ENCODE peak calls at places on chromosomes 1 and 21, in five cellular contexts. L, S, C, K and M are unnamed samples. For H3K9me3, the result is how much of the 10 kb centered on the place peaks cover.

GRCh38 chr1:14755518-14756252 is 157.2 kb downstream of the KAZN start:
- DNase-seq in L (no peak), S (no peak), C (no peak), K (no peak), M (no peak)

GRCh38 chr1:85048296-85049064 is at the start of gene MCOLN3:
- DNase-seq in L (peak), S (no peak), C (peak), K (peak), M (peak)

GRCh38 chr21:16870116-16870515 is 642.7 kb upstream of the CXADR start:
- DNase-seq in L (no peak), S (peak), C (no peak), K (no peak), M (no peak)

GRCh38 chr1:203117611-203118575 is 9.6 kb upstream of the ADORA1 start:
- DNase-seq in L (no peak), S (peak), C (no peak), K (peak), M (peak)

GRCh38 chr1:93395195-93395594 is 49.5 kb downstream of the DR1 start:
- DNase-seq in L (no peak), S (no peak), C (no peak), K (no peak), M (no peak)

GRCh38 chr1:49298304-49298703 is 521.6 kb upstream of the BEND5 start:
- DNase-seq in L (no peak), S (no peak), C (no peak), K (no peak), M (no peak)

GRCh38 chr1:30761312-30762151 is 4.0 kb upstream of the LAPTM5 start:
- DNase-seq in L (no peak), S (no peak), C (peak), K (no peak), M (no peak)

GRCh38 chr1:229553621-229554120 is 4.8 kb downstream of the ABCB10 start:
- DNase-seq in L (no peak), S (no peak), C (no peak), K (no peak), M (no peak)

GRCh38 chr1:40450491-40451237 is 388 bp downstream of the ZFP69B start:
- DNase-seq in L (peak), S (peak), C (peak), K (peak), M (peak)

GRCh38 chr21:45109831-45110492 is 35.6 kb downstream of the ADARB1 start:
- DNase-seq in L (peak), S (no peak), C (peak), K (peak), M (no peak)

GRCh38 chr1:56074357-56074717 is 505.0 kb downstream of the PLPP3 start:
- DNase-seq in L (no peak), S (no peak), C (no peak), K (no peak), M (no peak)

GRCh38 chr1:168636642-168637111 is 60.3 kb downstream of the XCL1 start:
- DNase-seq in L (no peak), S (no peak), C (no peak), K (no peak), M (no peak)

GRCh38 chr1:92315766-92316413 is 17.0 kb downstream of the RPAP2 start:
- DNase-seq in L (peak), S (no peak), C (peak), K (peak), M (no peak)

GRCh38 chr1:25063591-25064416 is 133.7 kb upstream of the RUNX3 start:
- DNase-seq in L (no peak), S (no peak), C (no peak), K (no peak), M (no peak)

GRCh38 chr1:8370046-8370881 is 52.4 kb downstream of the SLC45A1 start:
- DNase-seq in L (no peak), S (no peak), C (no peak), K (no peak), M (no peak)
- H3K27ac ChIP-seq in L (no peak), S (peak), C (no peak), K (no peak), M (no peak)

DNA sequence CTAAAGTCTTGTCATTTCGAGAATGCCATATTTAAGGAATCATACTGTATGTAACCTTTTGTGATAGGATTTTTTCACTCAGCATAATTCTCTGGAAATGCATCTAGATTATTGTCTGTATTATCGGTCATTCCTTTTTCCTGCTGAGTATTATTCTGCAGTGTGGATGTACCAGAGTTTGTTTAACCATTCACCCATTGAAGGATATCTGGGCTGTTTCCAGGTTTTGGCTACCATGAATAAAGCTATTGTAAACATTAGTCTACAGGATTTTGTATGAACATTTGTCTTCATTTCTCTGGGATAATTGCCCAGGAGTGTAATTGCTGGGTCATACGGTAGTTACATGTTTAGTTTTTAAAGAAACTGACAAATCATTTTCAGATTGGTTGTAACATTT is 61.8 kb downstream of the ATP1A1 start:
- DNase-seq in L (no peak), S (no peak), C (no peak), K (no peak), M (no peak)
- H3K9me3 ChIP-seq in L (under half), S (under half), C (under half), K (under half), M (under half)

GRCh38 chr1:94622757-94623156 is 81.2 kb upstream of the F3 start:
- DNase-seq in L (no peak), S (no peak), C (no peak), K (no peak), M (no peak)

GRCh38 chr1:94621392-94621791 is 79.8 kb upstream of the F3 start:
- DNase-seq in L (no peak), S (no peak), C (no peak), K (no peak), M (no peak)

GRCh38 chr1:94623560-94624148 is 82.1 kb upstream of the F3 start:
- DNase-seq in L (no peak), S (no peak), C (no peak), K (no peak), M (no peak)

GRCh38 chr1:94620345-94621031 is 78.9 kb upstream of the F3 start:
- DNase-seq in L (no peak), S (no peak), C (no peak), K (no peak), M (no peak)

GRCh38 chr1:94621802-94622201 is 80.2 kb upstream of the F3 start:
- DNase-seq in L (no peak), S (no peak), C (no peak), K (no peak), M (no peak)
- H3K27ac ChIP-seq in L (no peak), S (no peak), C (no peak), K (no peak), M (no peak)

GRCh38 chr1:2880812-2881295 is 79.4 kb upstream of the TTC34 start:
- DNase-seq in L (no peak), S (no peak), C (no peak), K (no peak), M (no peak)
- H3K9me3 ChIP-seq in L (under half), S (half or more), C (under half), K (under half), M (under half)

DNA sequence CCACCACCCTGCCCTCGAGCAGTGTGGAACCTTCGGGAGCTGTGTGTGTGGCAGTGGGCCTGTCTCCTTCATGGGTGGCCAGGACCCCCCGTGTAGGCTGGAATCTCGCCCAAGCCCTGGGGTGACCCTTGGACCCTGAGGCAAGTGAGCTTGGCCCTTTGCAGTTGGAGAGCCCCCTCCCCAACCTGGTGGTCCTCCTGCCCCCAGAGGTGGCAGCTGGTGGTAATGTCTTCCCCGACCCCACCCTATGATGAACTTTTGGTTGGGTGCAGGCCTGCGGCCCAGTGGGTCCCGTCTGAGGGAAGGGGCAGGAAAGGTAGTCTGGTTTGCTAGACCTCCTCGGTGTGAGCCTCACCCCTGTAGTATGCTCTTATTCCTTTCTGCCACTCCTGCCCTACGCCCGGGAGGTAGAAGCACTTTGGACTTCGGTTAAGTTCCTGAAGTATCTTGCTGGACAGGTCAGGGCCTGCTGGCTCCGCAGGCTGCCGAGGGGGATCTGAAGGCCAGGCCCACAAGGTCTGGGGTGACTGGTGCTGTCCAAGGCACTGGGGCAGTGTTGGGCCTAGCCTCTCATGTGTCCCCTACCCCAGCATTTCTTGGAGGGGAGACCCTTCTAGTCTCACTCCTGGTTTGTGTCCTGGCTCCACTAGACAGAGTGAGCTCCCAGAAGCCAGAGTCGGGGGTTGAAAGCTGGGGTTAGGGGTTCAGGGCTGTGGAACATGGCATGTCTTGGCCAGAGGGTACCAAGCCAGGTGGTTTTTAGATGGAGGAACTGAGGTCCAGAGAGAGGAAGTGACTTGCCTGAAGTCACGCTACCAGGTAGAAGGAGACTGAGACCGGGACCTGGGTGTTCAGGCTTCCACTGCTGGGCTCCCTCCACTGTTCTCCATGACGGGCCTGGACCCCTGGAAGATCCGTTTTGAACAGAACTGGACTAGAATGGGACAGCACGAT is 1.7 kb downstream of the ZNF362 start:
- DNase-seq in L (no peak), S (no peak), C (no peak), K (no peak), M (no peak)
- H3K27ac ChIP-seq in L (no peak), S (peak), C (peak), K (no peak), M (peak)

GRCh38 chr1:70745199-70745598 is 302.4 kb downstream of the PTGER3 start:
- DNase-seq in L (no peak), S (no peak), C (no peak), K (no peak), M (no peak)
- H3K9me3 ChIP-seq in L (under half), S (under half), C (under half), K (under half), M (half or more)

GRCh38 chr1:156075158-156075557 is 7.1 kb downstream of the MEX3A start:
- DNase-seq in L (no peak), S (no peak), C (no peak), K (no peak), M (no peak)

GRCh38 chr1:156078728-156079127 is 3.5 kb downstream of the MEX3A start:
- DNase-seq in L (no peak), S (no peak), C (no peak), K (no peak), M (no peak)

GRCh38 chr1:156075775-156076204 is 6.5 kb downstream of the MEX3A start:
- DNase-seq in L (no peak), S (no peak), C (no peak), K (no peak), M (no peak)

GRCh38 chr1:156076609-156077429 is 5.4 kb downstream of the MEX3A start:
- DNase-seq in L (no peak), S (no peak), C (no peak), K (no peak), M (no peak)

DNA sequence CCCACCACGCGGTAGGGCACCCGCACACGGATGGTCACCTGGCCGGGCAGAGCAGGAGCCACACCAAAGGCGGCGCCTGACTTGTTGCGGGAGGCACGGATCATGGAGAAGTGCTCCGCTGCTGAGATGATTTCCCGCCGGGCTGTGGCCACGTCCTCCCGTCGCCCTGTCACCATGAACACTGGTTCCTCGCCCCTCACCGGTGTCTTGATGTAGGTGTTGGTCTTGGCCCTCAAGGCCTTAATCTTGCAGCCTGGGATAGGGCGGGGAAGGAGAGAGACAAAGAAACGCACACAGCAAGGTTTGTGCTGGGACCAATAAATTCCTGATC is 4.9 kb downstream of the MEX3A start:
- DNase-seq in L (no peak), S (no peak), C (no peak), K (no peak), M (no peak)
- H3K27ac ChIP-seq in L (no peak), S (peak), C (no peak), K (no peak), M (peak)

GRCh38 chr21:28334407-28334806 is 658.3 kb downstream of the LTN1 start:
- DNase-seq in L (no peak), S (no peak), C (no peak), K (no peak), M (no peak)

GRCh38 chr21:28333455-28334108 is 659.1 kb downstream of the LTN1 start:
- DNase-seq in L (no peak), S (peak), C (no peak), K (no peak), M (no peak)

GRCh38 chr21:28337319-28337718 is 655.4 kb downstream of the LTN1 start:
- DNase-seq in L (no peak), S (peak), C (no peak), K (peak), M (no peak)

GRCh38 chr21:28336299-28336698 is 656.4 kb downstream of the LTN1 start:
- DNase-seq in L (no peak), S (peak), C (no peak), K (peak), M (no peak)

DNA sequence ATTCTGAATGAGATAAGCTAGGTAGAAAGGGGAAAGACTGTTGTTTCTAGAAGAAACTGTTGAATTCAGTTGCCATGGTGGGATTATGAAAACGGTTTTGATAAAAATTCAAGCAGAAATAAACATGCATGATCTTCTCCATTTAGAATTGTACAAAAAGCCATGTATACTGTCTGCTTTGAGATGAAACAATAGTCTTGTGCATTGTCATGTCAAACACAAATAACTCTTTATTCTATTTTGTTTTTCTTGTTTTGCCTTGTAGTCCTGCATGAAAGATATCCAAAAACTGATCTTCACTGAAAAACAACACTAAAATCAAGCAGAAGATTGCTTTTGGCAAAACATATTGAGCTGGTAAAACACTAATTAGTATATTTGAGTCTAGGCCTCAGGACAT is 659.9 kb downstream of the LTN1 start:
- DNase-seq in L (no peak), S (no peak), C (no peak), K (no peak), M (no peak)
- H3K9me3 ChIP-seq in L (under half), S (under half), C (under half), K (under half), M (under half)

DNA sequence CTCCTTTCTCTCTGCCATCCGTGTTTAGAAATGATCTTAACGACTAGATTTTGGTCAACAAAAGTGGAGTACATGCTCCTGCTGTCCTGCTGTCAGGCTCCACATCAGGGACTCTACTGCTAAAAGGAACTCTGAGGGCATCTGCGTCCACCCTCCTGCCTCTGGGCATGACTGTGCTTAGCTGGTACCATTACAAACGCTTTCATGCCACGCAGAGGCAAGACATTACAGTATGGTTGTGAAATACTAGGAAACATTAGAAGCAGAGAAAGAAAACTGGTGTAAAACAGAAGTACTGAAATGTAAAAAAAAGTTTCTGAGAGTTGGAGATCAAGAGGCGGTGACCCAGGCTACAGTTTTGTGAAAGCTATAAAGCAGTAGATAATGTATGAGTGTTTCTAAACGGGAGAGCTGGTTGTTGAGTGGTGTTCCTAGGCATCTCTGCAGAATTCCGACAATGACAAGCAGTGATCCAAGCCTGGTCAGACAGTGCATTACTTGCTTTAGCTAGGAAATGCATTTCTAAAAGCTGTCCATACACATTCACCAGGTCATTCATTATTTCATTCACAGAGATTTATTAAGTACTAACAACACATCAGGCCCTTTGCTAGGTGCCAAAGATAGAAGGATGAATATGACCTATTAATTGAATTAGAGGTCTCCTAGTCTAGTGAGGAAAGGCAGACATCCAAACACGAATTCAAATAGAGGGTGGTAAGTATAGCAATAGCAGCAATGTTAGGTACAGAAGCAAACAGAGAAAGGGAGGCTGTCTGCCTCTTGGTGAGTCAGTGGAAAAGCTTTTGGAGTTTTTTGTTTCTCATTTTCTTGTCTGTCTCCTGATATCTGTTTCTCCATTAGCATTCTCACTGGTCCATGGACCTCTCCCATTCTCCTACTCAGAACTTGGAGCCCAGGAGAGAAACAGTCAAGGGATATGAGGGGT is 401.9 kb downstream of the LMO4 start:
- DNase-seq in L (no peak), S (no peak), C (no peak), K (no peak), M (no peak)
- H3K27ac ChIP-seq in L (no peak), S (no peak), C (no peak), K (no peak), M (no peak)